ENCODE peak calls at places on chromosomes 12 and 14, in eight cellular contexts. One of them, this sample, is unnamed.

GRCh38 chr12:114687802-114688201 is 3.8 kb upstream of the TBX3 start:
- DNase-seq in GM12865: no peak
- DNase-seq in T-helper 1 cell: no peak
- DNase-seq in foreskin keratinocyte: no peak
- DNase-seq in GM13977: no peak
- DNase-seq in NCI-H2171: no peak
- DNase-seq in T follicular helper cell: no peak
- DNase-seq in GM12864: no peak
- DNase-seq in this sample: no peak

GRCh38 chr12:129257526-129257925 is 404.2 kb downstream of the GLT1D1 start:
- DNase-seq in GM12865: no peak
- DNase-seq in T-helper 1 cell: no peak
- DNase-seq in foreskin keratinocyte: no peak
- DNase-seq in GM13977: no peak
- DNase-seq in NCI-H2171: no peak
- DNase-seq in T follicular helper cell: no peak
- DNase-seq in GM12864: no peak
- DNase-seq in this sample: no peak

GRCh38 chr14:74618078-74618952 is 6.3 kb upstream of the LTBP2 start:
- DNase-seq in GM12865: peak; percentile 43
- DNase-seq in T-helper 1 cell: peak; percentile 86
- DNase-seq in foreskin keratinocyte: peak; percentile 93
- DNase-seq in GM13977: no peak
- DNase-seq in NCI-H2171: no peak
- DNase-seq in T follicular helper cell: peak; percentile 34
- DNase-seq in GM12864: no peak
- DNase-seq in this sample: peak; percentile 53

GRCh38 chr12:109999983-110000505 is 814 bp downstream of the ANKRD13A start:
- DNase-seq in GM12865: peak; percentile 55
- DNase-seq in T-helper 1 cell: no peak
- DNase-seq in foreskin keratinocyte: peak; percentile 52
- DNase-seq in GM13977: no peak
- DNase-seq in NCI-H2171: no peak
- DNase-seq in T follicular helper cell: no peak
- DNase-seq in GM12864: no peak
- DNase-seq in this sample: peak; percentile 60

GRCh38 chr14:22835505-22835904 is 880 bp upstream of the MMP14 start:
- DNase-seq in GM12865: no peak
- DNase-seq in T-helper 1 cell: no peak
- DNase-seq in foreskin keratinocyte: no peak
- DNase-seq in GM13977: no peak
- DNase-seq in NCI-H2171: no peak
- DNase-seq in T follicular helper cell: no peak
- DNase-seq in GM12864: no peak
- DNase-seq in this sample: no peak

GRCh38 chr12:26434299-26434915 is 239.0 kb downstream of the SSPN start:
- DNase-seq in GM12865: peak; percentile 67
- DNase-seq in T-helper 1 cell: peak; percentile 46
- DNase-seq in foreskin keratinocyte: peak; percentile 55
- DNase-seq in GM13977: peak; percentile 20
- DNase-seq in NCI-H2171: no peak
- DNase-seq in T follicular helper cell: no peak
- DNase-seq in GM12864: no peak
- DNase-seq in this sample: peak; percentile 90

GRCh38 chr14:23542261-23542660 is 9.3 kb downstream of the ZFHX2 start:
- DNase-seq in GM12865: no peak
- DNase-seq in T-helper 1 cell: no peak
- DNase-seq in foreskin keratinocyte: no peak
- DNase-seq in GM13977: no peak
- DNase-seq in NCI-H2171: no peak
- DNase-seq in T follicular helper cell: no peak
- DNase-seq in GM12864: no peak
- DNase-seq in this sample: no peak

GRCh38 chr12:66403746-66404145 is 101.5 kb downstream of the HELB start:
- DNase-seq in GM12865: peak; percentile 42
- DNase-seq in T-helper 1 cell: no peak
- DNase-seq in foreskin keratinocyte: peak; percentile 37
- DNase-seq in GM13977: no peak
- DNase-seq in NCI-H2171: peak; percentile 72
- DNase-seq in T follicular helper cell: no peak
- DNase-seq in GM12864: peak; percentile 16
- DNase-seq in this sample: peak; percentile 82

GRCh38 chr12:2167231-2167630 is 114.4 kb downstream of the CACNA1C start:
- DNase-seq in GM12865: no peak
- DNase-seq in T-helper 1 cell: no peak
- DNase-seq in foreskin keratinocyte: no peak
- DNase-seq in GM13977: no peak
- DNase-seq in NCI-H2171: no peak
- DNase-seq in T follicular helper cell: no peak
- DNase-seq in GM12864: no peak
- DNase-seq in this sample: no peak

GRCh38 chr12:76316468-76316867 is 31.7 kb downstream of the BBS10 start:
- DNase-seq in GM12865: no peak
- DNase-seq in T-helper 1 cell: no peak
- DNase-seq in foreskin keratinocyte: no peak
- DNase-seq in GM13977: no peak
- DNase-seq in NCI-H2171: no peak
- DNase-seq in T follicular helper cell: no peak
- DNase-seq in GM12864: no peak
- DNase-seq in this sample: no peak

GRCh38 chr14:21860172-21860571 is 186.6 kb upstream of the OR4E1 start:
- DNase-seq in GM12865: peak; percentile 41
- DNase-seq in T-helper 1 cell: peak; percentile 46
- DNase-seq in foreskin keratinocyte: no peak
- DNase-seq in GM13977: peak; percentile 9
- DNase-seq in NCI-H2171: no peak
- DNase-seq in T follicular helper cell: peak; percentile 25
- DNase-seq in GM12864: no peak
- DNase-seq in this sample: peak; percentile 38

GRCh38 chr12:51160814-51161459 is 12.0 kb downstream of the TFCP2 start:
- DNase-seq in GM12865: no peak
- DNase-seq in T-helper 1 cell: no peak
- DNase-seq in foreskin keratinocyte: no peak
- DNase-seq in GM13977: no peak
- DNase-seq in NCI-H2171: no peak
- DNase-seq in T follicular helper cell: no peak
- DNase-seq in GM12864: no peak
- DNase-seq in this sample: no peak

GRCh38 chr14:54343276-54344121 is 53.3 kb upstream of the CDKN3 start:
- DNase-seq in GM12865: no peak
- DNase-seq in T-helper 1 cell: no peak
- DNase-seq in foreskin keratinocyte: no peak
- DNase-seq in GM13977: no peak
- DNase-seq in NCI-H2171: peak; percentile 88
- DNase-seq in T follicular helper cell: no peak
- DNase-seq in GM12864: no peak
- DNase-seq in this sample: peak; percentile 94

GRCh38 chr14:77062261-77062660 is 33.8 kb upstream of the IRF2BPL start:
- DNase-seq in GM12865: no peak
- DNase-seq in T-helper 1 cell: no peak
- DNase-seq in foreskin keratinocyte: no peak
- DNase-seq in GM13977: no peak
- DNase-seq in NCI-H2171: no peak
- DNase-seq in T follicular helper cell: no peak
- DNase-seq in GM12864: no peak
- DNase-seq in this sample: no peak

GRCh38 chr14:61704554-61704953 is 9.2 kb downstream of the HIF1A start:
- DNase-seq in GM12865: no peak
- DNase-seq in T-helper 1 cell: no peak
- DNase-seq in foreskin keratinocyte: no peak
- DNase-seq in GM13977: no peak
- DNase-seq in NCI-H2171: no peak
- DNase-seq in T follicular helper cell: no peak
- DNase-seq in GM12864: no peak
- DNase-seq in this sample: no peak

GRCh38 chr12:122799635-122800243 is 25.4 kb downstream of the CCDC62 start:
- DNase-seq in GM12865: no peak
- DNase-seq in T-helper 1 cell: no peak
- DNase-seq in foreskin keratinocyte: no peak
- DNase-seq in GM13977: peak; percentile 19
- DNase-seq in NCI-H2171: no peak
- DNase-seq in T follicular helper cell: no peak
- DNase-seq in GM12864: no peak
- DNase-seq in this sample: no peak

GRCh38 chr12:2813214-2813554 is 716 bp downstream of the ITFG2 start:
- DNase-seq in GM12865: no peak
- DNase-seq in T-helper 1 cell: no peak
- DNase-seq in foreskin keratinocyte: no peak
- DNase-seq in GM13977: no peak
- DNase-seq in NCI-H2171: no peak
- DNase-seq in T follicular helper cell: no peak
- DNase-seq in GM12864: no peak
- DNase-seq in this sample: no peak

GRCh38 chr14:105067140-105067968 is 2.1 kb upstream of the GPR132 start:
- DNase-seq in GM12865: peak; percentile 86
- DNase-seq in T-helper 1 cell: peak; percentile 71
- DNase-seq in foreskin keratinocyte: no peak
- DNase-seq in GM13977: no peak
- DNase-seq in NCI-H2171: no peak
- DNase-seq in T follicular helper cell: peak; percentile 43
- DNase-seq in GM12864: no peak
- DNase-seq in this sample: no peak

GRCh38 chr12:6715130-6715529 is 8.7 kb upstream of the COPS7A start:
- DNase-seq in GM12865: no peak
- DNase-seq in T-helper 1 cell: no peak
- DNase-seq in foreskin keratinocyte: no peak
- DNase-seq in GM13977: no peak
- DNase-seq in NCI-H2171: no peak
- DNase-seq in T follicular helper cell: no peak
- DNase-seq in GM12864: no peak
- DNase-seq in this sample: no peak

GRCh38 chr12:21025656-21026055 is 105.3 kb upstream of the SLCO1B1 start:
- DNase-seq in GM12865: no peak
- DNase-seq in T-helper 1 cell: no peak
- DNase-seq in foreskin keratinocyte: no peak
- DNase-seq in GM13977: no peak
- DNase-seq in NCI-H2171: no peak
- DNase-seq in T follicular helper cell: no peak
- DNase-seq in GM12864: no peak
- DNase-seq in this sample: no peak

GRCh38 chr14:22319526-22320352 is 269.3 kb downstream of the DAD1 start:
- DNase-seq in GM12865: peak; percentile 75
- DNase-seq in T-helper 1 cell: peak; percentile 10
- DNase-seq in foreskin keratinocyte: peak; percentile 50
- DNase-seq in GM13977: peak; percentile 48
- DNase-seq in NCI-H2171: peak; percentile 84
- DNase-seq in T follicular helper cell: no peak
- DNase-seq in GM12864: peak; percentile 53
- DNase-seq in this sample: peak; percentile 80